ENCODE peak calls at places on chromosomes 3 and 15, in nine cellular contexts. G, S, W, P, U, Y, F, D and Q are unnamed samples.
A peak's percentile ranks its signal among the peaks of the same experiment; 100 is the strongest.

GRCh38 chr3:71104586-71104985 is 478.9 kb downstream of the FOXP1 start:
- DNase-seq in P (no peak), G (no peak), S (no peak), Y (no peak), F (no peak), U (no peak), W (no peak), D (no peak), Q (no peak)

GRCh38 chr15:74036271-74037170 is 42.0 kb downstream of the PML start:
- DNase-seq in F (peak; percentile 49), P (no peak), U (peak; percentile 93), S (peak; percentile 82), Y (peak; percentile 64), G (peak; percentile 39), W (peak; percentile 52), D (peak; percentile 22), Q (no peak)

GRCh38 chr3:61807865-61808276 is 246.5 kb downstream of the PTPRG start:
- DNase-seq in P (no peak), S (peak; percentile 55), G (no peak), D (no peak), Y (no peak), W (no peak), U (no peak), F (no peak), Q (no peak)

GRCh38 chr3:15055019-15055557 is 10.0 kb downstream of the MRPS25 start:
- DNase-seq in W (no peak), F (no peak), D (no peak), S (no peak), Y (peak; percentile 17), G (no peak), U (no peak), P (no peak), Q (no peak)

GRCh38 chr15:69094124-69095030 is 66.1 kb upstream of the GLCE start:
- DNase-seq in G (no peak), S (no peak), W (no peak), U (no peak), F (no peak), Y (no peak), P (no peak), D (no peak), Q (no peak)

GRCh38 chr15:70264014-70264492 is 166.3 kb upstream of the TLE3 start:
- DNase-seq in U (peak; percentile 29), Y (no peak), W (no peak), P (no peak), S (peak; percentile 68), D (no peak), F (peak; percentile 38), G (no peak), Q (no peak)

GRCh38 chr15:35693286-35693685 is 147.3 kb upstream of the DPH6 start:
- DNase-seq in D (no peak), S (no peak), P (no peak), W (no peak), Y (no peak), U (no peak), G (no peak), F (no peak), Q (no peak)

GRCh38 chr3:128424508-128425069 is 42.1 kb downstream of the DNAJB8 start:
- DNase-seq in W (no peak), D (peak; percentile 63), F (no peak), P (no peak), U (no peak), Y (no peak), S (no peak), G (no peak), Q (no peak)

GRCh38 chr3:2094941-2095340 is 3.7 kb upstream of the CNTN4 start:
- DNase-seq in F (no peak), Y (no peak), W (no peak), G (no peak), U (no peak), D (no peak), S (peak; percentile 65), P (no peak), Q (no peak)

GRCh38 chr3:195770081-195770840 is 41.5 kb downstream of the MUC4 start:
- DNase-seq in D (no peak), W (no peak), U (no peak), Y (no peak), F (no peak), P (no peak), G (no peak), S (no peak), Q (no peak)

GRCh38 chr15:31474059-31474868 is 147.6 kb downstream of the KLF13 start:
- DNase-seq in W (no peak), Y (no peak), G (no peak), U (no peak), S (no peak), F (no peak), P (peak; percentile 44), D (no peak), Q (no peak)

GRCh38 chr3:48915296-48915695 is 3.3 kb upstream of the ARIH2 start:
- DNase-seq in Y (no peak), S (no peak), P (no peak), F (no peak), G (no peak), U (no peak), D (no peak), W (no peak), Q (no peak)

GRCh38 chr3:99532246-99532645 is 106.1 kb upstream of the COL8A1 start:
- DNase-seq in Y (peak; percentile 37), U (peak; percentile 95), W (peak; percentile 17), G (no peak), D (peak; percentile 31), S (peak; percentile 80), P (no peak), F (peak; percentile 6), Q (no peak)

GRCh38 chr3:107619549-107619948 is 96.8 kb downstream of the BBX start:
- DNase-seq in P (no peak), Y (no peak), D (no peak), U (no peak), G (no peak), W (no peak), S (no peak), F (no peak), Q (no peak)

GRCh38 chr3:157373783-157374182 is 62.9 kb upstream of the PTX3 start:
- DNase-seq in P (no peak), Y (no peak), F (no peak), U (no peak), G (no peak), S (no peak), D (no peak), W (no peak), Q (no peak)

GRCh38 chr3:157375342-157375986 is 61.2 kb upstream of the PTX3 start:
- DNase-seq in P (no peak), D (no peak), U (no peak), S (no peak), Y (no peak), F (no peak), G (no peak), W (no peak), Q (no peak)

GRCh38 chr3:157374931-157375330 is 61.7 kb upstream of the PTX3 start:
- DNase-seq in D (no peak), Y (no peak), P (no peak), S (no peak), W (no peak), G (no peak), F (no peak), U (no peak), Q (no peak)

GRCh38 chr3:157379741-157380140 is 56.9 kb upstream of the PTX3 start:
- DNase-seq in P (no peak), Y (no peak), U (no peak), W (no peak), F (no peak), D (no peak), S (no peak), G (no peak), Q (no peak)

DNA sequence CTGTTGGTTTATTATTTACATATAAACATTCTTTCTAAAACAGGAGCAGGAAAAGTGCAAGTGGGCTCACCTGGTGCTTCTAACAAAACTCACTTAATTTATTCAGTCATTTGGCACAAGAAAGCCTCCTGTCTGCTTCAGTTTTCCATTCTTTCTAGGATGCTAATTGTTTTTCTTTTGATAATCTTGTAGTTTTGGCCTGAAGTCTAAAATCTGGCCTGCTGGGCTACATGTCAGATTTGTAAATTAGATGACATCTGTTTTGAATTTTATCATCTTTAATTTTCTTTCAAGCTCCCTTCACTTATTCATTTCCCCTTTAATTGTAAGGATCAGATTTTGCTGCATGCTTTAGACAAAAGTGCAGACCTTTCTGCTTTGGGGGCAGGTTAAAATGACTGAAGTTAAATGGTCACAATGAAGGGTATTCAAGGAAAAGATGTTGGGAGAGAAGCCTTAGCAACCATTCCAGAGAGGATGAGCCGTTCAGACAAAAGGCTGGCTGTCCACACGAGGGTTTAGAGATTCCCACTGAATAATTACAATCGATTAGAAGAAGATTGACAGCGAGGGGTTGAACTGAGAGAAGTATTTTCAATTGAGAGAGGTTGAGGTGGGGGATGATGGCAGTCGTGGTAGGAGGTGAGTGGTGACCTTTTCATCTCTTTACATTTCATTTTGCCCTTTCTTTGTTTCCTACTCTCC is 59.9 kb upstream of the PTX3 start:
- DNase-seq in P (no peak), F (no peak), D (no peak), U (no peak), S (peak; percentile 86), G (no peak), Y (no peak), W (no peak), Q (no peak)
- H3K27ac ChIP-seq in P (no peak overlapping the region), F (no peak overlapping the region), D (no peak overlapping the region), U (no peak overlapping the region), S (peak overlapping the region; percentile 89), G (no peak overlapping the region), Y (no peak overlapping the region), W (no peak overlapping the region), Q (no peak overlapping the region)

GRCh38 chr3:138314751-138315150 is 14.9 kb downstream of the NME9 start:
- DNase-seq in Y (no peak), G (no peak), P (no peak), W (no peak), U (no peak), S (no peak), D (no peak), F (no peak), Q (no peak)
- TF ChIP-seq CTCF in Y (no peak), G (no peak), P (no peak), W (no peak), U (no peak), S (no peak), D (no peak), F (no peak), Q (no peak)

GRCh38 chr3:170751083-170751893 is 118.7 kb downstream of the RPL22L1 start:
- DNase-seq in P (no peak), Y (peak; percentile 11), F (peak; percentile 63), G (peak; percentile 42), W (peak; percentile 70), D (peak; percentile 44), S (no peak), U (no peak), Q (peak; percentile 74)
- H3K27ac ChIP-seq in P (no peak overlapping the region), Y (no peak overlapping the region), F (peak overlapping the region; percentile 19), G (no peak overlapping the region), W (peak overlapping the region; percentile 4), D (peak overlapping the region; percentile 33), S (no peak overlapping the region), U (no peak overlapping the region), Q (no peak overlapping the region)

DNA sequence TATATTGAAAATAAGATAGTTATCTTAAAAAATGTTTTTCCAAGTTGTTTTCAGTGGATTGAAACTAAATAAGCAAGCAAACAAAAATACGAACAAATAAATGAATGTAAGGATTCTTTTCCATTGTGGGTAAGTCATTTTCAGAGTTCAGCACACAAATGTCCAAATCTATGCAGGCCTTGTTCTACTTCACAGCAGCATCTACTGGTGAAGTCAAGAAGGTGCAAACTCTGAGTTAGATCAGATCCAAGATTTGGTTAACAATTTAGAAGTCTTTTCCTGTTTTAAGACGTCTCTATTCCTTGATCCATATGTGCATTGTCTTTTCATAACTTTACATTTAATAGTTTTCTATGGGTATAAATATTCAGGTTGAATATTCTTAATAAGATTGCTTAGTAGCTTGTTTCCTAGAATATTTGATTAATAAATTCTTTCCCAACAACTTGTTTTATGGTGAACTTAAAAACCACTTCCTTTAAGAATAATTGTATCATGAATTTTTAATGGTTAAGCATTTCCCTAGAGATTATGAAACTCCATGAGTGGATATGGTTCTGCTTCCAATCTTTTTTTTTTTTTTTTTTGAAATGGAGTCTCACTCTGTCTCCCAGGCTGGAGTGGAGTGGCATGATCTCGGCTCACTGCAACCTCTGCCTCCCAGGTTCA is 10.5 kb downstream of the PTX3 start:
- DNase-seq in P (no peak), G (no peak), Y (no peak), W (no peak), F (no peak), D (peak; percentile 4), S (peak; percentile 17), U (peak; percentile 16), Q (no peak)
- TF ChIP-seq CTCF in P (no peak), G (peak; percentile 27), Y (no peak), W (no peak), F (peak; percentile 32), D (peak; percentile 38), S (peak; percentile 55), U (peak; percentile 25), Q (peak; percentile 31)